ENCODE peak calls at places on chromosomes 11 and 22, in six cellular contexts. One of them, this sample, is unnamed.

GRCh38 chr11:19715373-19715772 is 2.7 kb downstream of the NAV2 start:
- ATAC-seq in activated CD4-positive, alpha-beta T cell treated with anti-CD3 and anti-CD28 coated beads for 36 hours: no peak
- ATAC-seq in right cardiac atrium: no peak
- ATAC-seq in left colon: no peak
- ATAC-seq in pancreas: no peak
- ATAC-seq in CD4-positive, alpha-beta T cell: no peak
- ATAC-seq in this sample: no peak

GRCh38 chr22:30996462-30996861 is 27.4 kb downstream of the TUG1 start:
- ATAC-seq in activated CD4-positive, alpha-beta T cell treated with anti-CD3 and anti-CD28 coated beads for 36 hours: no peak
- ATAC-seq in right cardiac atrium: no peak
- ATAC-seq in left colon: no peak
- ATAC-seq in pancreas: no peak
- ATAC-seq in CD4-positive, alpha-beta T cell: no peak
- ATAC-seq in this sample: no peak

GRCh38 chr11:36288442-36289225 is 590 bp downstream of the COMMD9 start:
- ATAC-seq in activated CD4-positive, alpha-beta T cell treated with anti-CD3 and anti-CD28 coated beads for 36 hours: no peak
- ATAC-seq in right cardiac atrium: no peak
- ATAC-seq in left colon: peak
- ATAC-seq in pancreas: peak
- ATAC-seq in CD4-positive, alpha-beta T cell: no peak
- ATAC-seq in this sample: no peak

GRCh38 chr22:46295277-46295971 is 1.2 kb upstream of the GTSE1 start:
- ATAC-seq in activated CD4-positive, alpha-beta T cell treated with anti-CD3 and anti-CD28 coated beads for 36 hours: no peak
- ATAC-seq in right cardiac atrium: no peak
- ATAC-seq in left colon: peak
- ATAC-seq in pancreas: no peak
- ATAC-seq in CD4-positive, alpha-beta T cell: no peak
- ATAC-seq in this sample: no peak

GRCh38 chr11:134139303-134139872 is 70.5 kb downstream of the JAM3 start:
- ATAC-seq in activated CD4-positive, alpha-beta T cell treated with anti-CD3 and anti-CD28 coated beads for 36 hours: no peak
- ATAC-seq in right cardiac atrium: no peak
- ATAC-seq in left colon: no peak
- ATAC-seq in pancreas: no peak
- ATAC-seq in CD4-positive, alpha-beta T cell: no peak
- ATAC-seq in this sample: peak

GRCh38 chr11:86220654-86221053 is 23.9 kb upstream of the EED start:
- ATAC-seq in activated CD4-positive, alpha-beta T cell treated with anti-CD3 and anti-CD28 coated beads for 36 hours: no peak
- ATAC-seq in right cardiac atrium: no peak
- ATAC-seq in left colon: no peak
- ATAC-seq in pancreas: no peak
- ATAC-seq in CD4-positive, alpha-beta T cell: no peak
- ATAC-seq in this sample: no peak

GRCh38 chr11:28632338-28632737 is 524.1 kb downstream of the METTL15 start:
- ATAC-seq in activated CD4-positive, alpha-beta T cell treated with anti-CD3 and anti-CD28 coated beads for 36 hours: no peak
- ATAC-seq in right cardiac atrium: no peak
- ATAC-seq in left colon: no peak
- ATAC-seq in pancreas: no peak
- ATAC-seq in CD4-positive, alpha-beta T cell: no peak
- ATAC-seq in this sample: no peak

GRCh38 chr11:61890536-61891330 is 612 bp downstream of the FADS3 start:
- ATAC-seq in activated CD4-positive, alpha-beta T cell treated with anti-CD3 and anti-CD28 coated beads for 36 hours: peak
- ATAC-seq in right cardiac atrium: peak
- ATAC-seq in left colon: peak
- ATAC-seq in pancreas: peak
- ATAC-seq in CD4-positive, alpha-beta T cell: peak
- ATAC-seq in this sample: peak

GRCh38 chr22:29994027-29994715 is 86.1 kb upstream of the HORMAD2 start:
- ATAC-seq in activated CD4-positive, alpha-beta T cell treated with anti-CD3 and anti-CD28 coated beads for 36 hours: peak
- ATAC-seq in right cardiac atrium: no peak
- ATAC-seq in left colon: peak
- ATAC-seq in pancreas: peak
- ATAC-seq in CD4-positive, alpha-beta T cell: peak
- ATAC-seq in this sample: peak

GRCh38 chr11:86431258-86431657 is 56.6 kb downstream of the CCDC81 start:
- ATAC-seq in activated CD4-positive, alpha-beta T cell treated with anti-CD3 and anti-CD28 coated beads for 36 hours: no peak
- ATAC-seq in right cardiac atrium: no peak
- ATAC-seq in left colon: no peak
- ATAC-seq in pancreas: no peak
- ATAC-seq in CD4-positive, alpha-beta T cell: no peak
- ATAC-seq in this sample: peak

GRCh38 chr22:50544746-50545253 is 899 bp upstream of the KLHDC7B start:
- ATAC-seq in activated CD4-positive, alpha-beta T cell treated with anti-CD3 and anti-CD28 coated beads for 36 hours: no peak
- ATAC-seq in right cardiac atrium: no peak
- ATAC-seq in left colon: peak
- ATAC-seq in pancreas: peak
- ATAC-seq in CD4-positive, alpha-beta T cell: no peak
- ATAC-seq in this sample: no peak

GRCh38 chr22:29230916-29231875 is 25.5 kb downstream of the EMID1 start:
- ATAC-seq in activated CD4-positive, alpha-beta T cell treated with anti-CD3 and anti-CD28 coated beads for 36 hours: no peak
- ATAC-seq in right cardiac atrium: no peak
- ATAC-seq in left colon: no peak
- ATAC-seq in pancreas: no peak
- ATAC-seq in CD4-positive, alpha-beta T cell: no peak
- ATAC-seq in this sample: no peak

GRCh38 chr22:41818596-41818995 is 14.3 kb upstream of the SREBF2 start:
- ATAC-seq in activated CD4-positive, alpha-beta T cell treated with anti-CD3 and anti-CD28 coated beads for 36 hours: no peak
- ATAC-seq in right cardiac atrium: no peak
- ATAC-seq in left colon: no peak
- ATAC-seq in pancreas: no peak
- ATAC-seq in CD4-positive, alpha-beta T cell: no peak
- ATAC-seq in this sample: no peak

GRCh38 chr22:43226368-43226979 is 39.5 kb upstream of the TTLL12 start:
- ATAC-seq in activated CD4-positive, alpha-beta T cell treated with anti-CD3 and anti-CD28 coated beads for 36 hours: no peak
- ATAC-seq in right cardiac atrium: peak
- ATAC-seq in left colon: no peak
- ATAC-seq in pancreas: peak
- ATAC-seq in CD4-positive, alpha-beta T cell: no peak
- ATAC-seq in this sample: no peak

This sample was measured in activated T-helper 17 cell treated with anti-CD3 and anti-CD28 coated beads, Interleukin-2, amount 50 U/mL, for 72 hours.